ENCODE peak calls at places on chromosomes 11 and 22, in nine cellular contexts. K is sciatic nerve; I is stimulated activated CD8-positive, alpha-beta memory T cell treated with anti-CD3 and anti-CD28 coated beads, Interleukin-12 subunit alpha, Interleukin-12 subunit beta, amount 100 ng/mL, for 4 hours; O is mucosa of gallbladder; P is stimulated activated effector memory CD8-positive, alpha-beta T cell treated with anti-CD3 and anti-CD28 coated beads, Interleukin-12 subunit alpha, Interleukin-12 subunit beta, amount 100 ng/mL, for 72 hours; A is IMR-90; V is RKO; M is GM04504; Y is NCI-H1092. Q is an unnamed sample.

GRCh38 chr11:83159901-83160865 is 3.3 kb downstream of the PCF11 start:
- DNase-seq in K (no peak), I (no peak), O (peak), P (no peak), A (peak), V (peak), M (no peak), Y (no peak), Q (no peak)

GRCh38 chr11:36056160-36056751 is 112.4 kb downstream of the LDLRAD3 start:
- DNase-seq in K (no peak), I (no peak), O (no peak), P (no peak), A (peak), V (no peak), M (no peak), Y (no peak), Q (no peak)

GRCh38 chr11:96008161-96008560 is 84.3 kb upstream of the MTMR2 start:
- DNase-seq in K (no peak), I (no peak), O (no peak), P (no peak), A (peak), V (no peak), M (no peak), Y (no peak), Q (no peak)

GRCh38 chr11:66909181-66909580 is 49.0 kb downstream of the PC start:
- DNase-seq in K (no peak), I (no peak), O (no peak), P (no peak), A (no peak), V (no peak), M (no peak), Y (no peak), Q (no peak)

GRCh38 chr11:76241243-76242000 is 35.1 kb upstream of the WNT11 start:
- DNase-seq in K (no peak), I (no peak), O (no peak), P (no peak), A (no peak), V (no peak), M (no peak), Y (no peak), Q (no peak)

GRCh38 chr22:23223566-23224317 is 43.4 kb downstream of the BCR start:
- DNase-seq in K (no peak), I (no peak), O (no peak), P (no peak), A (no peak), V (no peak), M (no peak), Y (no peak), Q (no peak)

GRCh38 chr22:17726561-17727243 is 47.6 kb downstream of the BID start:
- DNase-seq in K (no peak), I (no peak), O (no peak), P (no peak), A (peak), V (no peak), M (no peak), Y (no peak), Q (no peak)

GRCh38 chr11:66080055-66080817 is 10.2 kb downstream of the PACS1 start:
- DNase-seq in K (no peak), I (no peak), O (peak), P (peak), A (peak), V (peak), M (peak), Y (no peak), Q (peak)

GRCh38 chr11:55714982-55715888 is 53.2 kb downstream of the OR4C6 start:
- DNase-seq in K (no peak), I (no peak), O (no peak), P (no peak), A (no peak), V (peak), M (no peak), Y (no peak), Q (no peak)

GRCh38 chr22:40035351-40035750 is 40.6 kb downstream of the FAM83F start:
- DNase-seq in K (peak), I (no peak), O (no peak), P (no peak), A (no peak), V (no peak), M (no peak), Y (no peak), Q (no peak)

GRCh38 chr11:75450826-75451783 is 18.1 kb upstream of the KLHL35 start:
- DNase-seq in K (no peak), I (no peak), O (no peak), P (peak), A (no peak), V (no peak), M (no peak), Y (no peak), Q (no peak)

GRCh38 chr11:36165638-36166389 is 123.4 kb downstream of the COMMD9 start:
- DNase-seq in K (no peak), I (no peak), O (no peak), P (no peak), A (peak), V (no peak), M (no peak), Y (peak), Q (no peak)

GRCh38 chr22:38424525-38425080 is 30.4 kb downstream of the KCNJ4 start:
- DNase-seq in K (no peak), I (no peak), O (no peak), P (no peak), A (no peak), V (no peak), M (no peak), Y (no peak), Q (no peak)

GRCh38 chr11:86938900-86939880 is 16.0 kb downstream of the FZD4 start:
- DNase-seq in K (no peak), I (no peak), O (no peak), P (no peak), A (peak), V (peak), M (no peak), Y (peak), Q (no peak)

GRCh38 chr22:49328076-49328475 is 499.6 kb downstream of the BRD1 start:
- DNase-seq in K (peak), I (no peak), O (peak), P (no peak), A (no peak), V (no peak), M (no peak), Y (no peak), Q (no peak)

GRCh38 chr22:48824673-48825651 is 1002.7 kb downstream of the BRD1 start:
- DNase-seq in K (no peak), I (no peak), O (no peak), P (no peak), A (no peak), V (no peak), M (no peak), Y (no peak), Q (no peak)

GRCh38 chr11:65615950-65616574 is 486 bp downstream of the PCNX3 start:
- DNase-seq in K (no peak), I (peak), O (no peak), P (no peak), A (no peak), V (peak), M (no peak), Y (no peak), Q (no peak)

GRCh38 chr22:41445171-41446056 is 1.2 kb downstream of the TOB2 start:
- DNase-seq in K (no peak), I (peak), O (no peak), P (peak), A (no peak), V (peak), M (no peak), Y (no peak), Q (no peak)

GRCh38 chr11:26730711-26731460 is 9.0 kb upstream of the SLC5A12 start:
- DNase-seq in K (no peak), I (no peak), O (no peak), P (no peak), A (peak), V (peak), M (peak), Y (no peak), Q (no peak)

GRCh38 chr22:42697542-42698013 is 23.1 kb downstream of the A4GALT start:
- DNase-seq in K (no peak), I (no peak), O (no peak), P (no peak), A (peak), V (peak), M (no peak), Y (no peak), Q (peak)

GRCh38 chr11:1573077-1573846 is 1.2 kb upstream of the DUSP8 start:
- DNase-seq in K (peak), I (no peak), O (peak), P (peak), A (no peak), V (no peak), M (no peak), Y (no peak), Q (no peak)

Q was measured in ascending aorta.